ENCODE peak calls at places on chromosomes 13 and 19, in nine cellular contexts. G, X, B, M, W, U, O, K and Z are unnamed samples.

GRCh38 chr19:28718909-28719308 is 494.0 kb downstream of the UQCRFS1 start:
- DNase-seq in G (no peak), X (no peak), B (no peak), M (no peak), W (no peak), U (no peak), O (no peak), K (no peak), Z (no peak)

GRCh38 chr19:44747739-44748425 is 626 bp upstream of the BCL3 start:
- DNase-seq in G (no peak), X (peak; percentile 78), B (peak; percentile 87), M (no peak), W (peak; percentile 43), U (peak; percentile 86), O (no peak), K (no peak), Z (no peak)

GRCh38 chr19:13118424-13119193 is 545 bp downstream of the NACC1 start:
- DNase-seq in G (peak; percentile 73), X (peak; percentile 74), B (peak; percentile 58), M (no peak), W (peak; percentile 35), U (peak; percentile 68), O (no peak), K (peak; percentile 68), Z (no peak)

GRCh38 chr19:51573331-51573730 is 2.2 kb downstream of the ZNF175 start:
- DNase-seq in G (no peak), X (no peak), B (no peak), M (no peak), W (no peak), U (no peak), O (no peak), K (peak; percentile 60), Z (peak; percentile 11)

GRCh38 chr19:7074705-7075282 is 5.3 kb downstream of the ZNF557 start:
- DNase-seq in G (no peak), X (no peak), B (no peak), M (no peak), W (no peak), U (no peak), O (no peak), K (no peak), Z (no peak)

GRCh38 chr19:30335306-30335886 is 36.8 kb upstream of the ZNF536 start:
- DNase-seq in G (no peak), X (peak; percentile 18), B (no peak), M (no peak), W (no peak), U (no peak), O (no peak), K (no peak), Z (no peak)

GRCh38 chr13:28425796-28426195 is 69.1 kb downstream of the FLT1 start:
- DNase-seq in G (no peak), X (no peak), B (no peak), M (no peak), W (no peak), U (no peak), O (no peak), K (no peak), Z (no peak)

GRCh38 chr19:18494267-18494607 is 27.6 kb downstream of the ELL start:
- DNase-seq in G (no peak), X (no peak), B (no peak), M (no peak), W (no peak), U (no peak), O (no peak), K (no peak), Z (no peak)

GRCh38 chr13:51034906-51035305 is 76.2 kb downstream of the C13orf42 start:
- DNase-seq in G (no peak), X (no peak), B (no peak), M (no peak), W (no peak), U (no peak), O (no peak), K (no peak), Z (no peak)

GRCh38 chr19:7477758-7478157 is 11.1 kb downstream of the PEX11G start:
- DNase-seq in G (no peak), X (no peak), B (no peak), M (no peak), W (no peak), U (no peak), O (no peak), K (no peak), Z (no peak)

GRCh38 chr19:42092350-42092749 is 16.4 kb downstream of the ZNF574 start:
- DNase-seq in G (no peak), X (no peak), B (no peak), M (no peak), W (no peak), U (no peak), O (no peak), K (peak; percentile 50), Z (peak; percentile 68)

GRCh38 chr13:111186305-111186930 is 71.3 kb downstream of the ARHGEF7 start:
- DNase-seq in G (no peak), X (no peak), B (no peak), M (no peak), W (no peak), U (no peak), O (no peak), K (no peak), Z (no peak)

GRCh38 chr13:111181977-111182376 is 66.9 kb downstream of the ARHGEF7 start:
- DNase-seq in G (no peak), X (no peak), B (no peak), M (no peak), W (no peak), U (no peak), O (no peak), K (no peak), Z (no peak)

GRCh38 chr13:111183087-111183645 is 68.1 kb downstream of the ARHGEF7 start:
- DNase-seq in G (no peak), X (no peak), B (no peak), M (no peak), W (no peak), U (no peak), O (no peak), K (no peak), Z (no peak)

GRCh38 chr13:111184685-111185401 is 69.7 kb downstream of the ARHGEF7 start:
- DNase-seq in G (peak; percentile 58), X (no peak), B (no peak), M (no peak), W (peak; percentile 23), U (no peak), O (no peak), K (no peak), Z (no peak)

DNA sequence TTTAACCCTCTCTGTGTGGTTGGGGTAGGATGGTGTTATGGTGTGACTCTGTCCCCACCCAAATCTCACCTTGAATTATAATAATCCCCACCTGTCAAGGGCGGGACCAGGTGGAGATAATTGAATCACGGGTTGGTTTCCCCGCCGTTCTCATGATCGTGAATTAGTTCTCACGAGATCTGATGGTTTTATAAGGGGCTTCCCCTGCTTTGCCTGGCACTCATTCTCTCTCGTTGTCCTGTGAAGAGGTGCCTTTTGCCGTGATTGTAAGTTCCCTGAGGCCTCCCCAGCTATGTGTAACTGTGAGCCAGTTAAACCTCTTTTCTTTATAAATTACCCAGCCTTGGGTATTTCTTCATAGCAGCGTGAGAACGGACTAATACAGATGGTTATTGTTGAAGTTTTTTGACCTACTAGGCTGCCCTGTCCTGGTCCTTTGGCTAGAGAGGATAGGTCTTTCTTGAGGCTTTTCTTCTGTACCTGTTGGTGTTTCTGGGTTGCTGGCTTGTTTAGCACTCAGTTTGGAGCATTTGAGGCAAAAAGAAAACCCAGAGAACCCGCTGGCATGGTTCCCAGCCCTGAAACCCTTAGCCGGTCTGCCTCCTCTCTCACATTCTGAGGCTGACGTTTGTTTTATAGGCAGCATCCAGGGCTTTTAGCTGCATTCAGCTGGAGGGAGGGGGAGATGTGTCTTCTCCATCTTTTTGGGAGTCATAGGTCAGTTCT is 69.0 kb downstream of the ARHGEF7 start:
- DNase-seq in G (no peak), X (no peak), B (no peak), M (no peak), W (no peak), U (no peak), O (no peak), K (no peak), Z (no peak)
- TF ChIP-seq POLR2A in G (no peak), X (no peak), B (no peak), M (no peak), W (no peak), U (no peak), O (no peak), K (no peak), Z (no peak)

DNA sequence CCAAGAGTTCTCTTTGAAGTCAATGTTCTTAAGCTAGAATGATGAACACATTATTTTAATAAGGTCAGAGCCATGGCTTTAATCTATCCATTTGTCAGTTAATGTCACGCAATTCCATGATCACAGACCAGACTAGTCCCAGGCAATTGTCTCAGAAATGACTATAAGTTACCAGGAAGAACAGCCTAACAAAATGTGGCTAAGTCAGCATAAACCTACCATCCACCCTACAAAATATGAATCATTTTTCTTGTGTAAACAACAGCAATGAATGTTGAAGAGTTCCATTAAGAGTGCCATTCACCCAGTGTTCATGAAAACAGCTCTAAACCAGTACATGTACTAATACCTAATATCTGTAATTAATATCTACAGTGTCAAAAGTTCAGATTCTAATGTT is 127.5 kb downstream of the KCTD12 start:
- DNase-seq in G (no peak), X (no peak), B (no peak), M (no peak), W (no peak), U (no peak), O (no peak), K (no peak), Z (no peak)
- TF ChIP-seq POLR2A in G (no peak), X (no peak), B (no peak), M (no peak), W (no peak), U (no peak), O (no peak), K (no peak), Z (no peak)

GRCh38 chr19:52991021-52991420 is 22.7 kb upstream of the ERVV-1 start:
- DNase-seq in G (no peak), X (no peak), B (no peak), M (no peak), W (no peak), U (no peak), O (no peak), K (no peak), Z (no peak)

GRCh38 chr19:52991484-52991883 is 22.2 kb upstream of the ERVV-1 start:
- DNase-seq in G (no peak), X (no peak), B (peak; percentile 35), M (no peak), W (no peak), U (no peak), O (no peak), K (no peak), Z (peak; percentile 81)

GRCh38 chr19:52995711-52996110 is 18.0 kb upstream of the ERVV-1 start:
- DNase-seq in G (no peak), X (no peak), B (no peak), M (no peak), W (no peak), U (no peak), O (no peak), K (no peak), Z (no peak)

GRCh38 chr19:52992109-52993004 is 21.4 kb upstream of the ERVV-1 start:
- DNase-seq in G (no peak), X (no peak), B (peak; percentile 26), M (no peak), W (no peak), U (peak; percentile 66), O (no peak), K (no peak), Z (no peak)

GRCh38 chr19:52993342-52994178 is 20.2 kb upstream of the ERVV-1 start:
- DNase-seq in G (peak; percentile 38), X (peak; percentile 60), B (peak; percentile 79), M (peak; percentile 64), W (peak; percentile 17), U (peak; percentile 88), O (no peak), K (peak; percentile 84), Z (peak; percentile 73)
- TF ChIP-seq POLR2A in G (no peak), X (no peak), B (no peak), M (peak; percentile 10), W (no peak), U (no peak), O (no peak), K (no peak), Z (peak; percentile 31)

GRCh38 chr19:49256691-49257090 is 68.3 kb downstream of the SLC6A16 start:
- DNase-seq in G (no peak), X (no peak), B (no peak), M (no peak), W (no peak), U (no peak), O (no peak), K (no peak), Z (no peak)
- TF ChIP-seq POLR2A in G (no peak), X (no peak), B (no peak), M (no peak), W (no peak), U (no peak), O (no peak), K (no peak), Z (no peak)